ENCODE peak calls at places on chromosome 22, in seven cellular contexts. W is activated T-cell treated with anti-CD3 and anti-CD28 coated beads for 1 hour; F is stimulated activated CD8-positive, alpha-beta memory T cell treated with anti-CD3 and anti-CD28 coated beads, Interleukin-4, amount 100 ng/mL, for 1 hour; P is T-helper 17 cell; S is GM03348; T is AG09309; E is GM12891. R is an unnamed sample.

GRCh38 chr22:38314992-38315800 is 2.0 kb downstream of the CSNK1E start:
- DNase-seq in W (no peak), F (no peak), P (no peak), S (no peak), T (no peak), E (no peak), R (no peak)

GRCh38 chr22:34105461-34106062 is 185.3 kb upstream of the LARGE1 start:
- DNase-seq in W (no peak), F (no peak), P (no peak), S (peak; percentile 50), T (no peak), E (no peak), R (peak; percentile 69)

GRCh38 chr22:40107756-40108437 is 69.8 kb upstream of the TNRC6B start:
- DNase-seq in W (no peak), F (no peak), P (no peak), S (peak; percentile 75), T (peak; percentile 16), E (no peak), R (no peak)

GRCh38 chr22:36823177-36823839 is 6.5 kb upstream of the PVALB start:
- DNase-seq in W (no peak), F (no peak), P (no peak), S (peak; percentile 31), T (no peak), E (no peak), R (no peak)

GRCh38 chr22:36986242-36986821 is 32.9 kb downstream of the TST start:
- DNase-seq in W (no peak), F (no peak), P (no peak), S (no peak), T (no peak), E (peak; percentile 33), R (no peak)

GRCh38 chr22:37266581-37267127 is 15.7 kb upstream of the CYTH4 start:
- DNase-seq in W (no peak), F (no peak), P (no peak), S (no peak), T (no peak), E (no peak), R (no peak)

GRCh38 chr22:44341431-44342346 is 28.9 kb upstream of the SHISAL1 start:
- DNase-seq in W (no peak), F (no peak), P (no peak), S (peak; percentile 43), T (no peak), E (no peak), R (no peak)

GRCh38 chr22:36234919-36235318 is 4.4 kb downstream of the APOL2 start:
- DNase-seq in W (no peak), F (no peak), P (no peak), S (no peak), T (no peak), E (no peak), R (no peak)

GRCh38 chr22:42992886-42993479 is 22.0 kb downstream of the PACSIN2 start:
- DNase-seq in W (no peak), F (no peak), P (no peak), S (no peak), T (no peak), E (no peak), R (no peak)

GRCh38 chr22:44263547-44263946 is 49.2 kb downstream of the SHISAL1 start:
- DNase-seq in W (no peak), F (no peak), P (no peak), S (no peak), T (no peak), E (no peak), R (no peak)

GRCh38 chr22:17431179-17431578 is 61.9 kb downstream of the CECR2 start:
- DNase-seq in W (no peak), F (no peak), P (no peak), S (no peak), T (no peak), E (no peak), R (no peak)

GRCh38 chr22:49789289-49790141 is 38.2 kb downstream of the BRD1 start:
- DNase-seq in W (peak; percentile 22), F (no peak), P (no peak), S (peak; percentile 89), T (no peak), E (no peak), R (no peak)

GRCh38 chr22:26648011-26648497 is 9.3 kb upstream of the MIAT start:
- DNase-seq in W (peak; percentile 36), F (no peak), P (no peak), S (no peak), T (no peak), E (no peak), R (no peak)

GRCh38 chr22:47337161-47337621 is 574.7 kb downstream of the TBC1D22A start:
- DNase-seq in W (no peak), F (no peak), P (no peak), S (peak; percentile 60), T (peak; percentile 56), E (no peak), R (no peak)

GRCh38 chr22:17366830-17367229 is 2.4 kb upstream of the CECR2 start:
- DNase-seq in W (no peak), F (no peak), P (no peak), S (no peak), T (no peak), E (peak; percentile 43), R (no peak)

GRCh38 chr22:25759825-25760231 is 17.8 kb downstream of the MYO18B start:
- DNase-seq in W (no peak), F (no peak), P (no peak), S (peak; percentile 85), T (peak; percentile 94), E (no peak), R (no peak)

GRCh38 chr22:32206774-32207758 is 2.2 kb upstream of the RFPL2 start:
- DNase-seq in W (no peak), F (no peak), P (no peak), S (no peak), T (no peak), E (no peak), R (no peak)

GRCh38 chr22:45159652-45160462 is 3.9 kb upstream of the NUP50 start:
- DNase-seq in W (no peak), F (no peak), P (no peak), S (peak; percentile 13), T (no peak), E (no peak), R (no peak)

GRCh38 chr22:20526628-20527355 is 19.4 kb downstream of the MED15 start:
- DNase-seq in W (no peak), F (no peak), P (no peak), S (peak; percentile 56), T (no peak), E (no peak), R (no peak)

GRCh38 chr22:30553971-30554370 is 7.4 kb upstream of the SEC14L6 start:
- DNase-seq in W (no peak), F (no peak), P (no peak), S (no peak), T (no peak), E (no peak), R (no peak)

GRCh38 chr22:19224985-19225384 is 46.4 kb upstream of the SLC25A1 start:
- DNase-seq in W (no peak), F (no peak), P (no peak), S (no peak), T (no peak), E (no peak), R (no peak)

GRCh38 chr22:32407332-32407731 is 4.7 kb downstream of the RTCB start:
- DNase-seq in W (no peak), F (no peak), P (no peak), S (no peak), T (no peak), E (no peak), R (no peak)

R was measured in osteocyte.